ENCODE peak calls at places on chromosomes 6 and 20, in five cellular contexts. A is heart left ventricle; Z is endothelial cell; H is CD4-positive, alpha-beta T cell; I is ELR. J is an unnamed sample.

GRCh38 chr20:63955281-63955845 is 853 bp downstream of the UCKL1 start:
- DNase-seq in A (peak), Z (no peak), H (no peak), I (peak), J (no peak)

GRCh38 chr6:104484626-104485025 is 375.1 kb downstream of the HACE1 start:
- DNase-seq in A (no peak), Z (no peak), H (no peak), I (no peak), J (no peak)

GRCh38 chr6:159931112-159931511 is 37.8 kb upstream of the IGF2R start:
- DNase-seq in A (no peak), Z (no peak), H (no peak), I (no peak), J (no peak)

GRCh38 chr20:53070714-53071392 is 98.7 kb downstream of the TSHZ2 start:
- DNase-seq in A (no peak), Z (no peak), H (no peak), I (no peak), J (no peak)

GRCh38 chr6:167714166-167714565 is 112.5 kb upstream of the AFDN start:
- DNase-seq in A (no peak), Z (no peak), H (no peak), I (no peak), J (no peak)

GRCh38 chr6:22025468-22026159 is 271.2 kb downstream of the PRL start:
- DNase-seq in A (no peak), Z (peak), H (no peak), I (no peak), J (peak)

GRCh38 chr6:107658920-107659879 is 164.9 kb downstream of the SCML4 start:
- DNase-seq in A (no peak), Z (no peak), H (no peak), I (peak), J (no peak)

GRCh38 chr6:149683256-149683860 is 34.5 kb downstream of the LATS1 start:
- DNase-seq in A (no peak), Z (no peak), H (no peak), I (no peak), J (no peak)

GRCh38 chr6:112683106-112683505 is 336.0 kb downstream of the RFPL4B start:
- DNase-seq in A (no peak), Z (no peak), H (no peak), I (peak), J (no peak)

GRCh38 chr6:28884423-28885148 is 39.2 kb downstream of the TRIM27 start:
- DNase-seq in A (no peak), Z (no peak), H (peak), I (no peak), J (no peak)

GRCh38 chr6:156778615-156779205 is 1.5 kb downstream of the ARID1B start:
- DNase-seq in A (peak), Z (peak), H (peak), I (peak), J (no peak)

GRCh38 chr6:124495316-124496176 is 466.7 kb upstream of the RNF217 start:
- DNase-seq in A (no peak), Z (no peak), H (no peak), I (no peak), J (no peak)

GRCh38 chr20:19726126-19726525 is 31.9 kb upstream of the RIN2 start:
- DNase-seq in A (no peak), Z (no peak), H (no peak), I (peak), J (peak)

GRCh38 chr6:35419431-35419830 is 32.7 kb upstream of the FANCE start:
- DNase-seq in A (no peak), Z (no peak), H (no peak), I (peak), J (peak)

GRCh38 chr6:15936503-15936902 is 192.4 kb upstream of the MYLIP start:
- DNase-seq in A (no peak), Z (no peak), H (no peak), I (no peak), J (no peak)

GRCh38 chr6:35737413-35738211 is 780 bp downstream of the ARMC12 start:
- DNase-seq in A (no peak), Z (no peak), H (no peak), I (peak), J (peak)

GRCh38 chr6:137492289-137492688 is 1.9 kb downstream of the OLIG3 start:
- DNase-seq in A (no peak), Z (no peak), H (no peak), I (no peak), J (no peak)

GRCh38 chr20:51861726-51862466 is 59.6 kb upstream of the SALL4 start:
- DNase-seq in A (no peak), Z (no peak), H (no peak), I (peak), J (no peak)

GRCh38 chr6:137775192-137775591 is 91.9 kb upstream of the TNFAIP3 start:
- DNase-seq in A (no peak), Z (no peak), H (no peak), I (no peak), J (no peak)

GRCh38 chr20:33568378-33569289 is 78.7 kb downstream of the CBFA2T2 start:
- DNase-seq in A (peak), Z (peak), H (no peak), I (no peak), J (no peak)

GRCh38 chr20:35648836-35649235 is 15.9 kb downstream of the CPNE1 start:
- DNase-seq in A (no peak), Z (no peak), H (no peak), I (peak), J (no peak)

GRCh38 chr20:49983123-49983847 is 505 bp downstream of the SNAI1 start:
- DNase-seq in A (no peak), Z (no peak), H (no peak), I (no peak), J (no peak)

GRCh38 chr6:29625337-29625930 is 7.5 kb downstream of the GABBR1 start:
- DNase-seq in A (no peak), Z (no peak), H (no peak), I (no peak), J (no peak)

GRCh38 chr6:98832282-98833100 is 1.9 kb upstream of the POU3F2 start:
- DNase-seq in A (no peak), Z (peak), H (no peak), I (peak), J (peak)

GRCh38 chr6:168002812-168003211 is 5.3 kb downstream of the KIF25 start:
- DNase-seq in A (no peak), Z (no peak), H (no peak), I (no peak), J (no peak)

GRCh38 chr20:61702246-61702645 is 363.4 kb downstream of the TAF4 start:
- DNase-seq in A (no peak), Z (no peak), H (no peak), I (no peak), J (no peak)

GRCh38 chr6:14524319-14524718 is 406.7 kb downstream of the CD83 start:
- DNase-seq in A (peak), Z (no peak), H (no peak), I (no peak), J (peak)

GRCh38 chr20:15699431-15700146 is 873.7 kb downstream of the KIF16B start:
- DNase-seq in A (no peak), Z (no peak), H (no peak), I (no peak), J (no peak)

GRCh38 chr6:152457949-152458624 is 179.1 kb downstream of the SYNE1 start:
- DNase-seq in A (no peak), Z (no peak), H (no peak), I (no peak), J (no peak)

GRCh38 chr6:23823421-23823820 is 302.6 kb upstream of the NRSN1 start:
- DNase-seq in A (no peak), Z (no peak), H (no peak), I (no peak), J (no peak)